ENCODE peak calls at places on chromosome 14, in seven cellular contexts. Y is stomach, Q is GM23338, M is GM12892, Z is sigmoid colon, N is K562, D is H1. R is an unnamed sample.

GRCh38 chr14:100116134-100116533 is 43.3 kb downstream of the DEGS2 start:
- DNase-seq in Y (no peak), Q (no peak), M (no peak), Z (no peak), N (no peak), D (no peak), R (no peak)

GRCh38 chr14:29668201-29668600 is 259.4 kb downstream of the PRKD1 start:
- DNase-seq in Y (no peak), Q (no peak), M (no peak), Z (no peak), N (no peak), D (no peak), R (no peak)

GRCh38 chr14:64447890-64448667 is 17.2 kb upstream of the AKAP5 start:
- DNase-seq in Y (no peak), Q (no peak), M (no peak), Z (no peak), N (no peak), D (no peak), R (no peak)

GRCh38 chr14:73462078-73462715 is 3.9 kb upstream of the NUMB start:
- DNase-seq in Y (peak), Q (no peak), M (no peak), Z (peak), N (peak), D (no peak), R (peak)

GRCh38 chr14:45251912-45252311 is 1.1 kb downstream of the MIS18BP1 start:
- DNase-seq in Y (no peak), Q (no peak), M (peak), Z (no peak), N (peak), D (no peak), R (peak)

GRCh38 chr14:49993565-49993964 is 100.7 kb downstream of the ARF6 start:
- DNase-seq in Y (no peak), Q (no peak), M (no peak), Z (no peak), N (no peak), D (no peak), R (no peak)

GRCh38 chr14:26765768-26766550 is 168.1 kb upstream of the NOVA1 start:
- DNase-seq in Y (no peak), Q (no peak), M (no peak), Z (peak), N (no peak), D (no peak), R (peak)

GRCh38 chr14:21476526-21476924 is 234 bp downstream of the RAB2B start:
- DNase-seq in Y (peak), Q (no peak), M (peak), Z (peak), N (peak), D (no peak), R (no peak)

GRCh38 chr14:99513183-99513694 is 32.0 kb downstream of the CCNK start:
- DNase-seq in Y (no peak), Q (no peak), M (no peak), Z (peak), N (no peak), D (no peak), R (no peak)

GRCh38 chr14:83047436-83047835 is 1513.8 kb upstream of the SEL1L start:
- DNase-seq in Y (no peak), Q (no peak), M (no peak), Z (no peak), N (no peak), D (no peak), R (no peak)

GRCh38 chr14:60753264-60754126 is 18.9 kb downstream of the MNAT1 start:
- DNase-seq in Y (no peak), Q (no peak), M (peak), Z (no peak), N (peak), D (no peak), R (no peak)

GRCh38 chr14:29265852-29266251 is 499.3 kb downstream of the FOXG1 start:
- DNase-seq in Y (no peak), Q (no peak), M (no peak), Z (no peak), N (no peak), D (no peak), R (no peak)

GRCh38 chr14:99412122-99413061 is 68.3 kb downstream of the SETD3 start:
- DNase-seq in Y (no peak), Q (peak), M (no peak), Z (no peak), N (no peak), D (no peak), R (no peak)

GRCh38 chr14:61460063-61460462 is 138.7 kb downstream of the PRKCH start:
- DNase-seq in Y (no peak), Q (no peak), M (no peak), Z (no peak), N (no peak), D (no peak), R (no peak)

GRCh38 chr14:93025055-93025454 is 90.7 kb downstream of the ITPK1 start:
- DNase-seq in Y (no peak), Q (no peak), M (no peak), Z (no peak), N (no peak), D (no peak), R (no peak)

GRCh38 chr14:100039903-100040302 is 25.3 kb upstream of the EVL start:
- DNase-seq in Y (no peak), Q (no peak), M (no peak), Z (no peak), N (no peak), D (no peak), R (no peak)

GRCh38 chr14:36224176-36224575 is 47.7 kb upstream of the PTCSC3 start:
- DNase-seq in Y (no peak), Q (no peak), M (no peak), Z (no peak), N (no peak), D (no peak), R (no peak)

GRCh38 chr14:92425101-92425500 is 88.5 kb upstream of the RIN3 start:
- DNase-seq in Y (no peak), Q (no peak), M (no peak), Z (no peak), N (no peak), D (no peak), R (no peak)

GRCh38 chr14:24271134-24271833 is at the start of gene RABGGTA:
- DNase-seq in Y (peak), Q (peak), M (peak), Z (peak), N (peak), D (peak), R (peak)
- TF ChIP-seq POLR2AphosphoS5 in Y (peak), Q (peak), M (peak), Z (peak), N (peak), D (peak), R (peak)

DNA sequence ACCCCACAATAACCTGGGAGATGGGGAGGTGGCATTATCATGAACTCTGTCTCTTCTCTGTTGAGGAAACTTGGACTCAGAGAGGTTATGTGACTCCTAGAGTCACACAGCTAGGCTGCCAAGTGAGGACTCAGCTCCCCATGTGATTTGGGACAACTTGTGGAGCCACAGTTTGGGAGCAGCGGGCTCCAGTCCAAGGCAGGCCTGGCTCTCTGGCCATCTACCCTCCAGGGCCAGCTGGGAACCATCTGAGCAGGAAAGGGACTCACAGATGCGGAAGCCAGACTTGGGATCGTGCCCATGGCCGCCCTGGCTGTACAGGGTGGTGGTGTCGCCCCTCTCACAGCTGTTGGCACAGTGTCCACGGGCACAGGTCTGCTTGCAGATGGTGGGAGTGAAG is 59.1 kb downstream of the ISCA2 start:
- DNase-seq in Y (peak), Q (no peak), M (no peak), Z (peak), N (no peak), D (no peak), R (peak)
- TF ChIP-seq POLR2AphosphoS5 in Y (peak), Q (no peak), M (no peak), Z (peak), N (no peak), D (no peak), R (peak)

DNA sequence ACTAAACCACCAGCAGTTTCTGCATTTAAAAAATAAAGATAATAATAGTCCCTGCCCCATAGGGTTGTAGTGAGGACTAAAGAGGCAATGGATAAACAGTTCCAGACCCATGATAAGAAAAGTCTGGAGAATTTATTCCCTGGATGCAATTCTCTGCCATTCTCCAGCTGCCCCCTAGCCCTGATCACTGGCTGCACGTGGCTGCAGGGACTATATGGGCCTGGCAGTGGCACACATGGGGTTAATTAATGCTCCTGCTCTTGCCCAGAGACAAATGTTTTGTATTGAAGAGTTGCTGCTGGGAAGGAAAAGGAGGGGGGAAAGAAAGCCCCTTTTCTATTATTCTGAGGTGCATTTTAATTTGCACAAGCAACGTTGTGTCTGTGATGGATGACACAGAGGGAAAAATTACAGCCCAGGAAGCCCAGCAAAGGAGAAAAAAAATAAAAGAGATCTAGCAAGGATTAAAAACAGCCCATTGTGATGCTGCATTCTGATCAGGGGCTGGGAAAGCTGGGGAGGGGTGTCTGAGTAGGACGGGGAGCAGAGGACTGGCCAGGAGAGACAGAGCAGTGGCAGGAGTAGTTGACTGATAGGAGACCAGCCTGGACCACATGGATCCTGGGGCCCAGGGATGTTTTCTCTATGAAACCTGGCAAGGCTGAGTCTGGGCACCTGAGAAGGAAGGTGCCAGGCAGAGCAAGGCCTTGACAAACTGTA is 149.3 kb downstream of the ESRRB start:
- DNase-seq in Y (no peak), Q (no peak), M (no peak), Z (no peak), N (no peak), D (no peak), R (no peak)
- TF ChIP-seq POLR2AphosphoS5 in Y (no peak), Q (no peak), M (no peak), Z (no peak), N (no peak), D (no peak), R (no peak)

GRCh38 chr14:102316048-102316745 is 3.3 kb upstream of the ZNF839 start:
- DNase-seq in Y (no peak), Q (no peak), M (no peak), Z (no peak), N (no peak), D (no peak), R (no peak)

GRCh38 chr14:102317564-102318248 is 1.8 kb upstream of the ZNF839 start:
- DNase-seq in Y (no peak), Q (peak), M (no peak), Z (peak), N (no peak), D (no peak), R (peak)

GRCh38 chr14:102318781-102319276 is 717 bp upstream of the ZNF839 start:
- DNase-seq in Y (no peak), Q (no peak), M (no peak), Z (peak), N (no peak), D (no peak), R (no peak)

GRCh38 chr14:102316746-102317563 is 2.6 kb upstream of the ZNF839 start:
- DNase-seq in Y (peak), Q (peak), M (peak), Z (peak), N (peak), D (peak), R (peak)

GRCh38 chr14:102314242-102315011 is 5.1 kb upstream of the ZNF839 start:
- DNase-seq in Y (peak), Q (peak), M (peak), Z (peak), N (peak), D (peak), R (peak)
- TF ChIP-seq POLR2AphosphoS5 in Y (peak), Q (peak), M (no peak), Z (no peak), N (no peak), D (no peak), R (no peak)

GRCh38 chr14:75274045-75274898 is 4.4 kb upstream of the FOS start:
- DNase-seq in Y (no peak), Q (no peak), M (no peak), Z (no peak), N (no peak), D (no peak), R (no peak)

GRCh38 chr14:75275598-75275997 is 3.0 kb upstream of the FOS start:
- DNase-seq in Y (no peak), Q (no peak), M (no peak), Z (peak), N (no peak), D (no peak), R (no peak)

GRCh38 chr14:75271514-75271913 is 7.1 kb upstream of the FOS start:
- DNase-seq in Y (no peak), Q (no peak), M (no peak), Z (no peak), N (no peak), D (no peak), R (no peak)

GRCh38 chr14:75274899-75275569 is 3.6 kb upstream of the FOS start:
- DNase-seq in Y (no peak), Q (no peak), M (no peak), Z (peak), N (no peak), D (no peak), R (no peak)

DNA sequence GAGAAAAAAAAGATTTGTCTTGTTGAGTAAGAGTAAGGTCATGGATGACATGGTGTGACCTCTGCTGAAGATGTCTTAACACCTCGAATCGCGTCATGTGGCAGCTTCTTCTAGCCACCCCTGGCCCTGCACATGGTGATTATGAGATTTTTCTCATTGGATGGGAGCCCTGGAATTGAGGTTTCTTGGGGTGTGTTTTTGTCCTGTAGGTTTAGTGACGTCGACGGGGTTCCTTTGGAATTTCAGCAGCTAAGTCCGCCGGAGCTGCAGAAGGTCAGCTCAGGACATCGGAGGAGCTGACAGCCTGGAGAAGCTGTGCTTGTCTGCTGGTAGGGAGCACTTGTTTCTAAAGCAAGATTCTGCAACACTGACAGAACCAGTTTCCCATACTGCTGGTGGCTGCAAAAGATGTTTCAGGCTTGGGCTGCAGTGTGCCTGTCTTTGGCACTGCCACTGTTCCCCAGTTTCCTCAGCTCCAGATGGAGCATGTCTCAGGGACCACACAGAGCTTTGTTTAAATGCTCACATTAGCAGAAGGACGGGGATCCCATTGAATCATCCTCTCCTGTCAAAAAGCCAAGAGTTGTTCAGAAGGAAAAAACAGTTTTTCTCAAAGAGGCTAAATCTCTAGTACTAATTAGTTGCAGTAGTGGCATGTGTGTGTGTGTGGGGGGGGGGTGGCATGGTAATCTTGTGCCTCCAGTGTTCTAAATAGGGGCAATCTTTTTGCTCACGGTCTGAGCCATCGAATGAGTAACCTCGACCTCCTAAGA is 5.2 kb upstream of the FOS start:
- DNase-seq in Y (no peak), Q (no peak), M (no peak), Z (peak), N (no peak), D (no peak), R (no peak)
- TF ChIP-seq POLR2AphosphoS5 in Y (peak), Q (no peak), M (no peak), Z (no peak), N (no peak), D (no peak), R (no peak)

GRCh38 chr14:103711516-103712431 is 3.5 kb downstream of the XRCC3 start:
- DNase-seq in Y (peak), Q (no peak), M (no peak), Z (peak), N (no peak), D (no peak), R (peak)
- TF ChIP-seq POLR2AphosphoS5 in Y (peak), Q (peak), M (no peak), Z (no peak), N (no peak), D (no peak), R (peak)

GRCh38 chr14:68541128-68541896 is 251.6 kb downstream of the ZFP36L1 start:
- DNase-seq in Y (no peak), Q (no peak), M (no peak), Z (no peak), N (no peak), D (no peak), R (no peak)

GRCh38 chr14:68542346-68542745 is 250.5 kb downstream of the ZFP36L1 start:
- DNase-seq in Y (no peak), Q (no peak), M (no peak), Z (no peak), N (no peak), D (no peak), R (no peak)

GRCh38 chr14:68543516-68543915 is 249.4 kb downstream of the ZFP36L1 start:
- DNase-seq in Y (no peak), Q (no peak), M (no peak), Z (no peak), N (no peak), D (no peak), R (no peak)

GRCh38 chr14:68546839-68547238 is 246.0 kb downstream of the ZFP36L1 start:
- DNase-seq in Y (no peak), Q (no peak), M (no peak), Z (no peak), N (no peak), D (peak), R (no peak)

GRCh38 chr14:68544150-68544892 is 248.5 kb downstream of the ZFP36L1 start:
- DNase-seq in Y (peak), Q (no peak), M (no peak), Z (peak), N (no peak), D (no peak), R (peak)
- TF ChIP-seq POLR2AphosphoS5 in Y (peak), Q (no peak), M (no peak), Z (peak), N (no peak), D (no peak), R (no peak)

GRCh38 chr14:91352696-91353692 is 64.6 kb downstream of the CCDC88C start:
- DNase-seq in Y (no peak), Q (no peak), M (no peak), Z (no peak), N (no peak), D (no peak), R (no peak)
- TF ChIP-seq POLR2AphosphoS5 in Y (no peak), Q (no peak), M (no peak), Z (no peak), N (no peak), D (no peak), R (no peak)

GRCh38 chr14:22766457-22767322 is at the start of gene OXA1L:
- DNase-seq in Y (peak), Q (peak), M (peak), Z (peak), N (peak), D (peak), R (peak)
- TF ChIP-seq POLR2AphosphoS5 in Y (peak), Q (peak), M (peak), Z (peak), N (peak), D (no peak), R (peak)

R was measured in endothelial cell of umbilical vein.